ENCODE peak calls at places on chromosomes 4 and X, in seven cellular contexts. O is ovary; K is mesenchymal stem cell; G is uterus; A is effector memory CD4-positive, alpha-beta T cell; V is endothelial cell of umbilical vein; D is breast epithelium. B is an unnamed sample.
A peak's percentile ranks its signal among the peaks of the same experiment; 100 is the strongest.

GRCh38 chrX:139113682-139114081 is 402.2 kb upstream of the FGF13 start:
- DNase-seq in D (no peak), K (no peak), A (no peak), O (no peak), G (no peak), V (no peak), B (no peak)

GRCh38 chr4:86825511-86825910 is 23.7 kb downstream of the SLC10A6 start:
- DNase-seq in V (no peak), G (no peak), A (no peak), O (no peak), D (no peak), K (no peak), B (no peak)

GRCh38 chrX:19776753-19777152 is 110.6 kb downstream of the SH3KBP1 start:
- DNase-seq in K (no peak), O (no peak), A (no peak), G (no peak), V (no peak), D (no peak), B (no peak)

GRCh38 chrX:45714864-45715263 is 514.2 kb upstream of the DIPK2B start:
- DNase-seq in G (peak; percentile 22), O (no peak), A (no peak), V (peak; percentile 81), K (peak; percentile 79), D (no peak), B (peak; percentile 80)

GRCh38 chrX:41127476-41128192 is 42.4 kb downstream of the USP9X start:
- DNase-seq in V (no peak), D (no peak), A (no peak), G (no peak), K (no peak), O (no peak), B (no peak)

GRCh38 chr4:180751009-180751408 is 1492.2 kb upstream of the TENM3 start:
- DNase-seq in O (no peak), A (no peak), K (peak; percentile 24), D (no peak), V (no peak), G (no peak), B (no peak)

GRCh38 chr4:78704981-78705757 is 71.0 kb upstream of the BMP2K start:
- DNase-seq in O (no peak), K (no peak), G (no peak), D (no peak), V (no peak), A (no peak), B (peak; percentile 42)

GRCh38 chr4:176896211-176896610 is 103.5 kb upstream of the VEGFC start:
- DNase-seq in V (no peak), G (no peak), A (no peak), O (no peak), K (no peak), D (no peak), B (no peak)

GRCh38 chr4:24380953-24381506 is 203.3 kb downstream of the DHX15 start:
- DNase-seq in D (no peak), O (no peak), G (no peak), K (no peak), V (no peak), A (no peak), B (no peak)

GRCh38 chr4:15677507-15677988 is 4.1 kb upstream of the FAM200B start:
- DNase-seq in G (no peak), O (no peak), D (no peak), K (peak; percentile 62), A (no peak), V (peak; percentile 43), B (no peak)

GRCh38 chr4:525660-526059 is 26.6 kb downstream of the PIGG start:
- DNase-seq in G (no peak), O (no peak), A (no peak), K (no peak), D (no peak), V (no peak), B (no peak)

GRCh38 chr4:107389965-107390364 is 330.1 kb downstream of the PAPSS1 start:
- DNase-seq in D (no peak), K (no peak), A (no peak), G (no peak), V (no peak), O (no peak), B (no peak)

GRCh38 chrX:24148535-24149345 is 789 bp upstream of the ZFX start:
- DNase-seq in V (peak; percentile 42), G (peak; percentile 66), O (peak; percentile 58), D (peak; percentile 17), A (peak; percentile 0), K (peak; percentile 60), B (peak; percentile 79)

GRCh38 chrX:38973327-38973726 is 172.1 kb downstream of the MID1IP1 start:
- DNase-seq in D (no peak), O (no peak), G (no peak), K (peak; percentile 13), A (no peak), V (no peak), B (no peak)

GRCh38 chr4:55435136-55435535 is 39.4 kb downstream of the TMEM165 start:
- DNase-seq in V (peak; percentile 69), A (no peak), G (no peak), D (no peak), O (no peak), K (peak; percentile 34), B (no peak)

GRCh38 chr4:20764353-20764752 is 64.1 kb downstream of the PACRGL start:
- DNase-seq in V (no peak), D (no peak), G (no peak), O (no peak), K (peak; percentile 19), A (no peak), B (peak; percentile 24)

GRCh38 chr4:163544407-163545038 is 50.0 kb downstream of the TMA16 start:
- DNase-seq in O (no peak), G (peak; percentile 34), V (peak; percentile 66), D (no peak), K (peak; percentile 58), A (peak; percentile 38), B (no peak)

GRCh38 chrX:129622757-129623301 is 31.9 kb downstream of the APLN start:
- DNase-seq in O (no peak), G (no peak), V (peak; percentile 85), A (no peak), D (peak; percentile 90), K (peak; percentile 26), B (no peak)

GRCh38 chr4:23235613-23236390 is 543.1 kb downstream of the GBA3 start:
- DNase-seq in V (no peak), K (no peak), O (no peak), D (no peak), G (no peak), A (no peak), B (no peak)

GRCh38 chr4:185738038-185738552 is 73.9 kb downstream of the SORBS2 start:
- DNase-seq in D (no peak), K (peak; percentile 28), A (no peak), O (peak; percentile 42), G (peak; percentile 48), V (peak; percentile 88), B (peak; percentile 85)

GRCh38 chr4:141132689-141133145 is 552 bp downstream of the RNF150 start:
- DNase-seq in A (no peak), O (peak; percentile 58), K (peak; percentile 46), D (peak; percentile 17), G (peak; percentile 54), V (no peak), B (no peak)

DNA sequence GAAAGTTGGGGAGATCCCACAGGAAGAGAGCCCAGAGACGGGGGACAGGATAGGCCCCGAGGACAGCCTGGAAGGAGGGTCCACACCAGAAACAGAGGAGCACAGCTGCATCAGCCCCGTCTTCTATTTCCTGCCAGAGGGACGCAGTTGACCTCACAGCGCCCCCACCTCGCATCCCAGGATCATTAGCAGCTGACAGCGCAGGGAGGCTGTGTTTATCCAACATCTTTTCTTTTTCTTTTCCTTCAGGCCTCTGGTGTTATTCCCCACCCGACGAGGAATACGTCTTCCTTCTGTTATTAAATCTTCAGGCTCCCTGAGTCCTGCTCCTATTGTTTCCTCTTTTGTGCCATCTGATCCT is 75.4 kb downstream of the DCHS2 start:
- DNase-seq in O (peak; percentile 24), A (no peak), D (no peak), G (peak; percentile 35), K (peak; percentile 30), V (no peak), B (no peak)
- H3K4me3 ChIP-seq in O (peak overlapping the region; percentile 43), A (no peak overlapping the region), D (peak overlapping the region; percentile 51), G (peak overlapping the region; percentile 45), K (peak overlapping the region; percentile 8), V (no peak overlapping the region), B (peak overlapping the region; percentile 50)

GRCh38 chr4:38740303-38740702 is 42.5 kb downstream of the TLR10 start:
- DNase-seq in D (no peak), K (no peak), A (no peak), O (no peak), V (no peak), G (no peak), B (no peak)

GRCh38 chr4:38735870-38736269 is 46.9 kb downstream of the TLR10 start:
- DNase-seq in K (no peak), D (no peak), A (no peak), V (no peak), O (no peak), G (no peak), B (no peak)

GRCh38 chr4:38743866-38744265 is 38.9 kb downstream of the TLR10 start:
- DNase-seq in O (no peak), V (no peak), G (no peak), D (no peak), A (no peak), K (peak; percentile 27), B (no peak)

GRCh38 chr4:38734886-38735285 is 47.9 kb downstream of the TLR10 start:
- DNase-seq in V (no peak), K (no peak), D (no peak), A (no peak), O (no peak), G (no peak), B (no peak)

GRCh38 chr4:38739438-38739837 is 43.4 kb downstream of the TLR10 start:
- DNase-seq in O (no peak), K (no peak), V (no peak), D (no peak), A (no peak), G (no peak), B (no peak)
- H3K4me3 ChIP-seq in O (no peak overlapping the region), K (no peak overlapping the region), V (no peak overlapping the region), D (no peak overlapping the region), A (no peak overlapping the region), G (no peak overlapping the region), B (no peak overlapping the region)

GRCh38 chr4:137533855-137534254 is 1.6 kb upstream of the PCDH18 start:
- DNase-seq in O (no peak), K (no peak), A (no peak), D (no peak), V (no peak), G (no peak), B (no peak)

GRCh38 chr4:137532869-137533236 is 559 bp upstream of the PCDH18 start:
- DNase-seq in A (no peak), O (no peak), G (no peak), D (no peak), V (no peak), K (peak; percentile 64), B (no peak)

GRCh38 chr4:137531121-137531520 is 1.2 kb downstream of the PCDH18 start:
- DNase-seq in K (peak; percentile 58), D (no peak), A (no peak), O (no peak), V (no peak), G (peak; percentile 49), B (no peak)

GRCh38 chr4:137530176-137530575 is 2.1 kb downstream of the PCDH18 start:
- DNase-seq in A (no peak), G (no peak), O (no peak), K (peak; percentile 55), V (no peak), D (no peak), B (peak; percentile 62)

GRCh38 chr4:137531951-137532868 is at the start of gene PCDH18:
- DNase-seq in V (peak; percentile 90), O (peak; percentile 97), G (peak; percentile 98), A (no peak), K (peak; percentile 97), D (peak; percentile 79), B (peak; percentile 92)
- H3K4me3 ChIP-seq in V (peak within 1 kb of the TSS; percentile 38), O (peak within 1 kb of the TSS; percentile 58), G (peak within 1 kb of the TSS; percentile 60), A (peak within 1 kb of the TSS; percentile 30), K (peak within 1 kb of the TSS; percentile 54), D (peak within 1 kb of the TSS; percentile 57), B (peak within 1 kb of the TSS; percentile 66)

GRCh38 chr4:184444215-184444952 is 30.0 kb downstream of the IRF2 start:
- DNase-seq in D (no peak), G (no peak), O (no peak), K (no peak), V (no peak), A (no peak), B (peak; percentile 14)
- H3K4me3 ChIP-seq in D (no peak overlapping the region), G (no peak overlapping the region), O (no peak overlapping the region), K (no peak overlapping the region), V (no peak overlapping the region), A (no peak overlapping the region), B (no peak overlapping the region)